ENCODE peak calls at places on chromosomes 2 and 18, in nine cellular contexts. E is NCI-H1436, W is cardiac fibroblast, H is HS-5, C is kidney tubule cell, B is mammary epithelial cell, L is heart left ventricle, Q is EH, G is AG09319. Z is an unnamed sample.
A peak's percentile ranks its signal among the peaks of the same experiment; 100 is the strongest.

GRCh38 chr2:130916438-130916705 is 79.7 kb downstream of the ARHGEF4 start:
- DNase-seq in C (no peak), Q (no peak), W (no peak), B (no peak), G (no peak), L (no peak), H (no peak), E (no peak), Z (no peak)

GRCh38 chr2:73243884-73244570 is 9.9 kb downstream of the CCT7 start:
- DNase-seq in H (no peak), B (peak; percentile 92), L (no peak), E (no peak), G (peak; percentile 52), W (peak; percentile 66), Q (peak; percentile 82), C (peak; percentile 55), Z (no peak)

GRCh38 chr2:27990030-27990590 is 99.6 kb downstream of the BABAM2 start:
- DNase-seq in H (no peak), C (peak; percentile 90), L (no peak), W (no peak), G (no peak), Q (no peak), E (no peak), B (no peak), Z (no peak)

GRCh38 chr2:70888925-70889715 is 46.6 kb upstream of the ATP6V1B1 start:
- DNase-seq in B (no peak), Q (no peak), E (no peak), W (no peak), C (no peak), G (no peak), H (no peak), L (no peak), Z (no peak)

GRCh38 chr18:29979884-29980283 is 1062.7 kb downstream of the DSC3 start:
- DNase-seq in G (no peak), E (no peak), Q (no peak), L (no peak), C (no peak), B (no peak), W (no peak), H (no peak), Z (no peak)

GRCh38 chr2:51290725-51291124 is 258.8 kb upstream of the NRXN1 start:
- DNase-seq in B (no peak), C (no peak), E (no peak), G (no peak), Q (no peak), H (peak; percentile 53), L (no peak), W (no peak), Z (no peak)

GRCh38 chr2:166224197-166224596 is 96.4 kb upstream of the SCN1A start:
- DNase-seq in E (no peak), Q (no peak), C (no peak), G (no peak), W (no peak), B (no peak), L (no peak), H (no peak), Z (no peak)

GRCh38 chr2:10046899-10047298 is 3.5 kb downstream of the KLF11 start:
- DNase-seq in B (no peak), E (no peak), H (no peak), C (no peak), L (no peak), G (no peak), W (no peak), Q (no peak), Z (no peak)

GRCh38 chr2:159139216-159139933 is 147.1 kb downstream of the WDSUB1 start:
- DNase-seq in E (no peak), Q (peak; percentile 40), L (no peak), B (no peak), C (no peak), W (peak; percentile 45), H (no peak), G (no peak), Z (no peak)

GRCh38 chr18:33051397-33051796 is 278.6 kb upstream of the KLHL14 start:
- DNase-seq in H (no peak), G (no peak), W (peak; percentile 2), E (peak; percentile 85), L (no peak), B (peak; percentile 2), Q (no peak), C (peak; percentile 6), Z (no peak)

GRCh38 chr2:31213063-31213882 is 4.0 kb downstream of the CAPN14 start:
- DNase-seq in E (no peak), Q (no peak), G (no peak), H (no peak), C (no peak), L (no peak), W (peak; percentile 28), B (peak; percentile 26), Z (no peak)

GRCh38 chr2:26346454-26347053 is at the start of gene ADGRF3:
- DNase-seq in H (peak; percentile 11), W (peak; percentile 35), C (peak; percentile 69), Q (peak; percentile 64), G (no peak), B (peak; percentile 46), L (peak; percentile 55), E (peak; percentile 44), Z (peak; percentile 67)

GRCh38 chr2:39326644-39327043 is 82.9 kb upstream of the CDKL4 start:
- DNase-seq in E (no peak), C (no peak), L (no peak), Q (no peak), B (no peak), G (no peak), H (no peak), W (no peak), Z (no peak)

GRCh38 chr2:17894005-17894404 is 15.5 kb downstream of the KCNS3 start:
- DNase-seq in C (no peak), W (no peak), G (no peak), E (no peak), L (no peak), H (no peak), B (no peak), Q (no peak), Z (no peak)

GRCh38 chr18:56953444-56953843 is 193.4 kb upstream of the BOD1L2 start:
- DNase-seq in G (no peak), C (no peak), E (no peak), W (no peak), H (no peak), Q (no peak), B (no peak), L (no peak), Z (no peak)

GRCh38 chr2:227607969-227608368 is 6.7 kb downstream of the SCYGR3 start:
- DNase-seq in C (no peak), L (no peak), B (no peak), W (peak; percentile 19), Q (peak; percentile 13), G (no peak), H (no peak), E (no peak), Z (no peak)

GRCh38 chr18:79590191-79591039 is 89.2 kb upstream of the CTDP1 start:
- DNase-seq in H (no peak), G (no peak), C (no peak), W (peak; percentile 40), L (no peak), B (no peak), Q (peak; percentile 6), E (no peak), Z (no peak)

GRCh38 chr18:45837283-45838070 is 12.0 kb downstream of the SIGLEC15 start:
- DNase-seq in L (peak; percentile 34), Q (peak; percentile 54), B (no peak), G (no peak), H (no peak), W (peak; percentile 62), E (no peak), C (peak; percentile 58), Z (peak; percentile 24)

GRCh38 chr2:117128471-117128870 is 686.0 kb upstream of the DDX18 start:
- DNase-seq in H (no peak), W (no peak), B (no peak), G (no peak), L (no peak), Q (no peak), E (no peak), C (peak; percentile 3), Z (no peak)

GRCh38 chr2:148511883-148512282 is 132.7 kb upstream of the EPC2 start:
- DNase-seq in W (no peak), E (no peak), L (no peak), C (no peak), Q (no peak), G (no peak), B (no peak), H (no peak), Z (no peak)

GRCh38 chr2:234672498-234673150 is 175.7 kb upstream of the ARL4C start:
- DNase-seq in E (no peak), Q (no peak), C (no peak), B (no peak), G (no peak), W (no peak), L (no peak), H (no peak), Z (no peak)

GRCh38 chr2:11560806-11561205 is 27.0 kb downstream of the GREB1 start:
- DNase-seq in W (no peak), G (no peak), E (no peak), Q (no peak), H (no peak), B (no peak), C (no peak), L (no peak), Z (no peak)

GRCh38 chr2:213261715-213262114 is 22.5 kb upstream of the SPAG16 start:
- DNase-seq in B (no peak), H (no peak), C (no peak), E (no peak), L (no peak), G (no peak), W (no peak), Q (no peak), Z (no peak)

GRCh38 chr18:63844254-63844653 is 43.3 kb upstream of the SERPINB2 start:
- DNase-seq in H (no peak), G (peak; percentile 15), C (peak; percentile 55), Q (peak; percentile 66), L (no peak), W (peak; percentile 48), E (no peak), B (peak; percentile 37), Z (peak; percentile 3)

GRCh38 chr2:147133273-147133901 is 711.4 kb upstream of the ACVR2A start:
- DNase-seq in C (peak; percentile 3), W (no peak), G (no peak), L (no peak), B (no peak), Q (no peak), H (no peak), E (no peak), Z (no peak)

GRCh38 chr2:238009563-238009962 is 42.7 kb downstream of the UBE2F start:
- DNase-seq in E (no peak), G (no peak), L (no peak), H (no peak), W (no peak), B (no peak), Q (no peak), C (no peak), Z (no peak)

Z was measured in SK-N-DZ.